ENCODE peak calls at places on chromosomes 6 and 20, in six cellular contexts. One of them, this sample, is unnamed.

GRCh38 chr6:129726650-129727049 is 16.7 kb upstream of the ARHGAP18 start:
- DNase-seq in GM23338: no peak
- DNase-seq in prostate gland: no peak
- DNase-seq in neuronal stem cell: no peak
- DNase-seq in NCI-H1105 treated with DMSO at 0.1 percent for 48 hours: no peak
- DNase-seq in NCI-H146: no peak
- DNase-seq in this sample: no peak

GRCh38 chr6:104396077-104396476 is 463.6 kb downstream of the HACE1 start:
- DNase-seq in prostate gland: no peak
- DNase-seq in neuronal stem cell: no peak
- DNase-seq in GM23338: no peak
- DNase-seq in NCI-H1105 treated with DMSO at 0.1 percent for 48 hours: no peak
- DNase-seq in NCI-H146: no peak
- DNase-seq in this sample: no peak

GRCh38 chr6:69795469-69796080 is 1.2 kb downstream of the LMBRD1 start:
- DNase-seq in NCI-H1105 treated with DMSO at 0.1 percent for 48 hours: no peak
- DNase-seq in neuronal stem cell: no peak
- DNase-seq in prostate gland: no peak
- DNase-seq in NCI-H146: no peak
- DNase-seq in GM23338: peak
- DNase-seq in this sample: no peak

GRCh38 chr20:38290829-38291581 is 13.0 kb upstream of the BPI start:
- DNase-seq in prostate gland: no peak
- DNase-seq in NCI-H146: peak
- DNase-seq in NCI-H1105 treated with DMSO at 0.1 percent for 48 hours: no peak
- DNase-seq in GM23338: peak
- DNase-seq in neuronal stem cell: no peak
- DNase-seq in this sample: no peak

GRCh38 chr6:53410508-53411258 is 61.9 kb upstream of the ELOVL5 start:
- DNase-seq in NCI-H1105 treated with DMSO at 0.1 percent for 48 hours: no peak
- DNase-seq in neuronal stem cell: no peak
- DNase-seq in prostate gland: no peak
- DNase-seq in GM23338: peak
- DNase-seq in NCI-H146: no peak
- DNase-seq in this sample: peak

GRCh38 chr20:37749185-37749584 is 55.4 kb downstream of the CTNNBL1 start:
- DNase-seq in NCI-H146: no peak
- DNase-seq in prostate gland: no peak
- DNase-seq in GM23338: no peak
- DNase-seq in NCI-H1105 treated with DMSO at 0.1 percent for 48 hours: no peak
- DNase-seq in neuronal stem cell: no peak
- DNase-seq in this sample: no peak

GRCh38 chr6:44010411-44011349 is 116.6 kb downstream of the MRPL14 start:
- DNase-seq in NCI-H146: peak
- DNase-seq in neuronal stem cell: no peak
- DNase-seq in NCI-H1105 treated with DMSO at 0.1 percent for 48 hours: no peak
- DNase-seq in GM23338: no peak
- DNase-seq in prostate gland: no peak
- DNase-seq in this sample: peak

GRCh38 chr6:11711994-11712698 is 66.5 kb downstream of the ADTRP start:
- DNase-seq in NCI-H146: no peak
- DNase-seq in prostate gland: no peak
- DNase-seq in NCI-H1105 treated with DMSO at 0.1 percent for 48 hours: no peak
- DNase-seq in GM23338: no peak
- DNase-seq in neuronal stem cell: no peak
- DNase-seq in this sample: no peak

GRCh38 chr6:17583811-17584210 is 16.3 kb upstream of the FAM8A1 start:
- DNase-seq in neuronal stem cell: no peak
- DNase-seq in NCI-H146: no peak
- DNase-seq in NCI-H1105 treated with DMSO at 0.1 percent for 48 hours: no peak
- DNase-seq in prostate gland: no peak
- DNase-seq in GM23338: no peak
- DNase-seq in this sample: no peak

GRCh38 chr6:132132911-132133639 is 181.9 kb upstream of the CCN2 start:
- DNase-seq in prostate gland: no peak
- DNase-seq in neuronal stem cell: no peak
- DNase-seq in NCI-H1105 treated with DMSO at 0.1 percent for 48 hours: no peak
- DNase-seq in GM23338: peak
- DNase-seq in NCI-H146: no peak
- DNase-seq in this sample: no peak

GRCh38 chr6:82954937-82955577 is 110.6 kb downstream of the UBE3D start:
- DNase-seq in prostate gland: no peak
- DNase-seq in GM23338: no peak
- DNase-seq in NCI-H146: no peak
- DNase-seq in NCI-H1105 treated with DMSO at 0.1 percent for 48 hours: no peak
- DNase-seq in neuronal stem cell: no peak
- DNase-seq in this sample: no peak

GRCh38 chr6:8047466-8048292 is 16.5 kb downstream of the BLOC1S5 start:
- DNase-seq in GM23338: no peak
- DNase-seq in prostate gland: no peak
- DNase-seq in NCI-H1105 treated with DMSO at 0.1 percent for 48 hours: no peak
- DNase-seq in NCI-H146: peak
- DNase-seq in neuronal stem cell: no peak
- DNase-seq in this sample: no peak

GRCh38 chr6:83827050-83827449 is 26.1 kb upstream of the RIPPLY2 start:
- DNase-seq in prostate gland: no peak
- DNase-seq in neuronal stem cell: no peak
- DNase-seq in NCI-H1105 treated with DMSO at 0.1 percent for 48 hours: no peak
- DNase-seq in NCI-H146: no peak
- DNase-seq in GM23338: no peak
- DNase-seq in this sample: no peak

GRCh38 chr6:72810571-72811280 is 188.9 kb downstream of the KCNQ5 start:
- DNase-seq in neuronal stem cell: no peak
- DNase-seq in GM23338: no peak
- DNase-seq in NCI-H146: no peak
- DNase-seq in NCI-H1105 treated with DMSO at 0.1 percent for 48 hours: no peak
- DNase-seq in prostate gland: no peak
- DNase-seq in this sample: no peak

GRCh38 chr6:93721386-93722048 is 302.2 kb upstream of the EPHA7 start:
- DNase-seq in NCI-H146: peak
- DNase-seq in prostate gland: peak
- DNase-seq in neuronal stem cell: peak
- DNase-seq in GM23338: peak
- DNase-seq in NCI-H1105 treated with DMSO at 0.1 percent for 48 hours: peak
- DNase-seq in this sample: no peak

GRCh38 chr20:37270586-37271420 is 9.2 kb upstream of the GHRH start:
- DNase-seq in NCI-H1105 treated with DMSO at 0.1 percent for 48 hours: no peak
- DNase-seq in GM23338: no peak
- DNase-seq in neuronal stem cell: no peak
- DNase-seq in NCI-H146: no peak
- DNase-seq in prostate gland: no peak
- DNase-seq in this sample: no peak

GRCh38 chr6:42693725-42694323 is 28.6 kb downstream of the PRPH2 start:
- DNase-seq in NCI-H1105 treated with DMSO at 0.1 percent for 48 hours: no peak
- DNase-seq in prostate gland: no peak
- DNase-seq in neuronal stem cell: no peak
- DNase-seq in NCI-H146: no peak
- DNase-seq in GM23338: no peak
- DNase-seq in this sample: no peak

GRCh38 chr20:53934421-53935352 is 135.7 kb downstream of the BCAS1 start:
- DNase-seq in NCI-H1105 treated with DMSO at 0.1 percent for 48 hours: no peak
- DNase-seq in neuronal stem cell: no peak
- DNase-seq in prostate gland: no peak
- DNase-seq in GM23338: peak
- DNase-seq in NCI-H146: no peak
- DNase-seq in this sample: no peak

GRCh38 chr20:35443003-35443402 is 5.0 kb upstream of the GDF5 start:
- DNase-seq in prostate gland: no peak
- DNase-seq in GM23338: no peak
- DNase-seq in neuronal stem cell: no peak
- DNase-seq in NCI-H146: no peak
- DNase-seq in NCI-H1105 treated with DMSO at 0.1 percent for 48 hours: no peak
- DNase-seq in this sample: peak

GRCh38 chr20:40563296-40563950 is 125.6 kb downstream of the MAFB start:
- DNase-seq in NCI-H146: no peak
- DNase-seq in NCI-H1105 treated with DMSO at 0.1 percent for 48 hours: peak
- DNase-seq in prostate gland: peak
- DNase-seq in neuronal stem cell: no peak
- DNase-seq in GM23338: no peak
- DNase-seq in this sample: no peak

GRCh38 chr6:139846538-139847321 is 472.3 kb upstream of the CITED2 start:
- DNase-seq in NCI-H1105 treated with DMSO at 0.1 percent for 48 hours: no peak
- DNase-seq in prostate gland: no peak
- DNase-seq in GM23338: peak
- DNase-seq in neuronal stem cell: no peak
- DNase-seq in NCI-H146: peak
- DNase-seq in this sample: no peak

GRCh38 chr6:154509421-154510143 is 903 bp downstream of the CNKSR3 start:
- DNase-seq in prostate gland: peak
- DNase-seq in GM23338: peak
- DNase-seq in NCI-H146: peak
- DNase-seq in neuronal stem cell: peak
- DNase-seq in NCI-H1105 treated with DMSO at 0.1 percent for 48 hours: peak
- DNase-seq in this sample: no peak

GRCh38 chr20:62030834-62031434 is 34.7 kb downstream of the TAF4 start:
- DNase-seq in NCI-H1105 treated with DMSO at 0.1 percent for 48 hours: no peak
- DNase-seq in neuronal stem cell: no peak
- DNase-seq in prostate gland: no peak
- DNase-seq in NCI-H146: no peak
- DNase-seq in GM23338: no peak
- DNase-seq in this sample: no peak

GRCh38 chr6:161557333-161558107 is 283.7 kb upstream of the AGPAT4 start:
- DNase-seq in prostate gland: no peak
- DNase-seq in NCI-H1105 treated with DMSO at 0.1 percent for 48 hours: peak
- DNase-seq in NCI-H146: peak
- DNase-seq in GM23338: peak
- DNase-seq in neuronal stem cell: no peak
- DNase-seq in this sample: no peak

GRCh38 chr6:45478235-45478634 is 100.5 kb upstream of the SUPT3H start:
- DNase-seq in neuronal stem cell: no peak
- DNase-seq in prostate gland: no peak
- DNase-seq in NCI-H1105 treated with DMSO at 0.1 percent for 48 hours: no peak
- DNase-seq in GM23338: no peak
- DNase-seq in NCI-H146: no peak
- DNase-seq in this sample: no peak

GRCh38 chr6:40413231-40413755 is 173.9 kb downstream of the LRFN2 start:
- DNase-seq in neuronal stem cell: no peak
- DNase-seq in NCI-H1105 treated with DMSO at 0.1 percent for 48 hours: no peak
- DNase-seq in NCI-H146: no peak
- DNase-seq in prostate gland: no peak
- DNase-seq in GM23338: no peak
- DNase-seq in this sample: no peak

GRCh38 chr6:31734703-31735500 is 1.4 kb downstream of the CLIC1 start:
- DNase-seq in prostate gland: peak
- DNase-seq in GM23338: peak
- DNase-seq in NCI-H146: peak
- DNase-seq in neuronal stem cell: peak
- DNase-seq in NCI-H1105 treated with DMSO at 0.1 percent for 48 hours: no peak
- DNase-seq in this sample: no peak

GRCh38 chr6:168049681-168050224 is 29.3 kb downstream of the FRMD1 start:
- DNase-seq in NCI-H146: no peak
- DNase-seq in neuronal stem cell: no peak
- DNase-seq in prostate gland: no peak
- DNase-seq in GM23338: no peak
- DNase-seq in NCI-H1105 treated with DMSO at 0.1 percent for 48 hours: no peak
- DNase-seq in this sample: no peak

GRCh38 chr6:147666254-147666653 is 157.8 kb downstream of the SAMD5 start:
- DNase-seq in NCI-H1105 treated with DMSO at 0.1 percent for 48 hours: no peak
- DNase-seq in GM23338: no peak
- DNase-seq in prostate gland: no peak
- DNase-seq in NCI-H146: no peak
- DNase-seq in neuronal stem cell: no peak
- DNase-seq in this sample: no peak

GRCh38 chr20:6857929-6858328 is 90.4 kb downstream of the BMP2 start:
- DNase-seq in NCI-H1105 treated with DMSO at 0.1 percent for 48 hours: no peak
- DNase-seq in prostate gland: no peak
- DNase-seq in neuronal stem cell: no peak
- DNase-seq in GM23338: no peak
- DNase-seq in NCI-H146: no peak
- DNase-seq in this sample: no peak

GRCh38 chr6:5667737-5668136 is 339.0 kb downstream of the NRN1 start:
- DNase-seq in NCI-H146: no peak
- DNase-seq in neuronal stem cell: no peak
- DNase-seq in GM23338: no peak
- DNase-seq in prostate gland: no peak
- DNase-seq in NCI-H1105 treated with DMSO at 0.1 percent for 48 hours: no peak
- DNase-seq in this sample: no peak

GRCh38 chr6:7245668-7246393 is 67.2 kb downstream of the SSR1 start:
- DNase-seq in prostate gland: no peak
- DNase-seq in NCI-H1105 treated with DMSO at 0.1 percent for 48 hours: no peak
- DNase-seq in GM23338: no peak
- DNase-seq in NCI-H146: no peak
- DNase-seq in neuronal stem cell: no peak
- DNase-seq in this sample: no peak

GRCh38 chr20:35355372-35355771 is 56.4 kb downstream of the UQCC1 start:
- DNase-seq in NCI-H1105 treated with DMSO at 0.1 percent for 48 hours: no peak
- DNase-seq in prostate gland: no peak
- DNase-seq in neuronal stem cell: no peak
- DNase-seq in NCI-H146: no peak
- DNase-seq in GM23338: no peak
- DNase-seq in this sample: no peak

GRCh38 chr6:165660881-165661415 is 2.1 kb downstream of the PDE10A start:
- DNase-seq in NCI-H1105 treated with DMSO at 0.1 percent for 48 hours: peak
- DNase-seq in prostate gland: no peak
- DNase-seq in neuronal stem cell: no peak
- DNase-seq in NCI-H146: no peak
- DNase-seq in GM23338: no peak
- DNase-seq in this sample: no peak

GRCh38 chr6:90149280-90149679 is 147.4 kb downstream of the BACH2 start:
- DNase-seq in prostate gland: no peak
- DNase-seq in GM23338: no peak
- DNase-seq in NCI-H1105 treated with DMSO at 0.1 percent for 48 hours: no peak
- DNase-seq in neuronal stem cell: no peak
- DNase-seq in NCI-H146: no peak
- DNase-seq in this sample: no peak